ENCODE peak calls at places on chromosomes 13 and 19, in four cellular contexts. F is K562, W is HepG2, U is GM12878. Y is an unnamed sample.

GRCh38 chr19:12965017-12965811 is 4.2 kb upstream of the DAND5 start:
- DNase-seq in U (peak), F (peak), W (peak), Y (peak)

GRCh38 chr19:19538077-19538764 is at the start of gene CILP2:
- DNase-seq in F (no peak), U (no peak), W (no peak), Y (no peak)

GRCh38 chr13:21435710-21436151 is 23.4 kb downstream of the ZDHHC20 start:
- DNase-seq in U (peak), F (peak), W (peak), Y (peak)

GRCh38 chr13:94674609-94675348 is 37.6 kb downstream of the SOX21 start:
- DNase-seq in F (peak), W (peak), U (no peak), Y (peak)

GRCh38 chr19:16518483-16519229 is 22.5 kb downstream of the C19orf44 start:
- DNase-seq in F (no peak), U (no peak), W (no peak), Y (no peak)

GRCh38 chr19:11905928-11906327 is 18.3 kb downstream of the ZNF69 start:
- DNase-seq in F (no peak), U (no peak), W (no peak), Y (no peak)

GRCh38 chr19:16611121-16611520 is 16.9 kb downstream of the MED26 start:
- DNase-seq in F (no peak), U (no peak), W (no peak), Y (no peak)

GRCh38 chr19:2952953-2953481 is 8.2 kb upstream of the ZNF77 start:
- DNase-seq in U (no peak), W (peak), F (no peak), Y (no peak)

GRCh38 chr19:35608250-35608649 is 4.3 kb upstream of the HAUS5 start:
- DNase-seq in U (no peak), W (no peak), F (no peak), Y (no peak)

GRCh38 chr19:7866399-7867091 is 7.6 kb downstream of the PRR36 start:
- DNase-seq in F (no peak), U (no peak), W (peak), Y (no peak)

GRCh38 chr19:366951-367350 is 22.4 kb upstream of the MIER2 start:
- DNase-seq in W (no peak), U (no peak), F (no peak), Y (no peak)

GRCh38 chr13:29270536-29271045 is 324.9 kb downstream of the SLC7A1 start:
- DNase-seq in W (no peak), F (no peak), U (no peak), Y (no peak)

GRCh38 chr19:18414504-18415176 is 4.6 kb upstream of the SSBP4 start:
- DNase-seq in W (no peak), F (peak), U (no peak), Y (no peak)

GRCh38 chr19:45403781-45404556 is 900 bp downstream of the PPP1R13L start:
- DNase-seq in W (peak), F (peak), U (no peak), Y (no peak)

GRCh38 chr19:31264379-31264778 is 84.9 kb downstream of the TSHZ3 start:
- DNase-seq in U (no peak), W (no peak), F (no peak), Y (no peak)

GRCh38 chr19:13057744-13058143 is 44.9 kb downstream of the LYL1 start:
- DNase-seq in W (no peak), F (no peak), U (no peak), Y (peak)

GRCh38 chr13:37127706-37128241 is 22.3 kb upstream of the CSNK1A1L start:
- DNase-seq in U (no peak), F (no peak), W (no peak), Y (peak)

GRCh38 chr13:55632402-55632801 is 1508.3 kb upstream of the PRR20A start:
- DNase-seq in W (no peak), F (no peak), U (no peak), Y (no peak)

GRCh38 chr13:79491715-79492114 is 10.8 kb downstream of the NDFIP2 start:
- DNase-seq in W (no peak), U (no peak), F (no peak), Y (peak)

GRCh38 chr19:46623915-46624502 is 880 bp downstream of the PTGIR start:
- DNase-seq in W (no peak), U (no peak), F (no peak), Y (no peak)

GRCh38 chr19:19627442-19627715 is 641 bp downstream of the LPAR2 start:
- DNase-seq in F (no peak), U (no peak), W (no peak), Y (no peak)

GRCh38 chr19:13646758-13647157 is 117.6 kb upstream of the MRI1 start:
- DNase-seq in U (no peak), F (no peak), W (no peak), Y (no peak)

GRCh38 chr13:95676775-95677563 is at the start of gene DNAJC3:
- DNase-seq in F (peak), U (peak), W (peak), Y (peak)

GRCh38 chr19:47331931-47332547 is at the start of gene C5AR2:
- DNase-seq in U (no peak), F (no peak), W (no peak), Y (no peak)

GRCh38 chr19:18274303-18274775 is at the start of gene IQCN:
- DNase-seq in U (no peak), W (peak), F (no peak), Y (no peak)

GRCh38 chr13:30616927-30617314 is 799 bp upstream of the USPL1 start:
- DNase-seq in W (peak), F (peak), U (peak), Y (peak)

GRCh38 chr13:47190696-47191095 is 293.8 kb upstream of the HTR2A start:
- DNase-seq in U (no peak), W (no peak), F (no peak), Y (no peak)

GRCh38 chr13:113337976-113338375 is 26.0 kb downstream of the GRTP1 start:
- DNase-seq in U (no peak), F (no peak), W (no peak), Y (no peak)

GRCh38 chr19:50406156-50406820 is 12.4 kb upstream of the SPIB start:
- DNase-seq in U (no peak), W (no peak), F (no peak), Y (no peak)

GRCh38 chr19:33290956-33291622 is 11.2 kb downstream of the CEBPA start:
- DNase-seq in U (no peak), F (no peak), W (no peak), Y (no peak)

GRCh38 chr19:8530061-8530679 is 16.2 kb upstream of the ZNF414 start:
- DNase-seq in F (no peak), U (no peak), W (no peak), Y (no peak)

GRCh38 chr19:33176670-33177416 is 17.3 kb upstream of the LRP3 start:
- DNase-seq in W (peak), U (peak), F (peak), Y (peak)

GRCh38 chr19:45860359-45861259 is 2.3 kb downstream of the SYMPK start:
- DNase-seq in F (no peak), W (no peak), U (no peak), Y (no peak)

GRCh38 chr13:101711307-101712025 is 259.0 kb downstream of the ITGBL1 start:
- DNase-seq in U (no peak), F (no peak), W (no peak), Y (no peak)

GRCh38 chr13:25881946-25882574 is 169.8 kb downstream of the SHISA2 start:
- DNase-seq in F (no peak), U (no peak), W (no peak), Y (no peak)

GRCh38 chr13:107099661-107100060 is 531.7 kb upstream of the ARGLU1 start:
- DNase-seq in F (no peak), U (no peak), W (no peak), Y (peak)

GRCh38 chr19:43395561-43395960 is 19.1 kb upstream of the TEX101 start:
- DNase-seq in U (no peak), F (no peak), W (no peak), Y (no peak)

GRCh38 chr13:70634893-70635292 is 526.6 kb upstream of the KLHL1 start:
- DNase-seq in F (no peak), W (no peak), U (no peak), Y (no peak)

GRCh38 chr19:42349378-42350107 is 24.1 kb downstream of the MEGF8 start:
- DNase-seq in W (no peak), U (no peak), F (no peak), Y (no peak)

GRCh38 chr13:50909605-50910482 is at the start of gene RNASEH2B:
- DNase-seq in U (no peak), W (peak), F (peak), Y (peak)
- TF ChIP-seq USF2 in U (peak), W (no peak), F (peak), Y (peak)

DNA sequence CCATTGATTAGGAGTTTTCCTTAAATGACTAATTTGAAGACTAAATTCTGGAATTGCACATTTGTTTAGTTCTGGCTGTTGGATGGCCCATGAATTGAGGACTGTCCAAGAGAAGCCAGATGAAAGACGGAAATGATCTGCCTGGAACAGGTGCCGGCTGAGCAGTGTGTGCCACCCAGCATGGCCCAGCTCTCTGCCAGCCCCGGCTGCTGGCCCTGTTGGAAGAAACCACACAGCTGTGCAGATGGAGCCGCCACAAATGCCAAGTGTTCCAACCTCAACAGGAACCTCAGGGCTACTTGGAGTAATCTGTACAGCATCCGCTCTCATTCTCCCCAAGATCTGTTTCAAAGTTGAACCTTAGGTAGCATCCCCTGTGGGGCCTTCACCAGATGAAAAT is 67.0 kb upstream of the STARD13 start:
- DNase-seq in W (no peak), F (no peak), U (no peak), Y (no peak)
- TF ChIP-seq USF2 in W (no peak), F (no peak), U (no peak), Y (no peak)

GRCh38 chr19:55372316-55373081 is 2.2 kb upstream of the IL11 start:
- DNase-seq in W (peak), F (no peak), U (no peak), Y (peak)

GRCh38 chr19:55368106-55368505 is 2.2 kb downstream of the IL11 start:
- DNase-seq in F (no peak), U (no peak), W (no peak), Y (no peak)

GRCh38 chr19:55368701-55369563 is 1.3 kb downstream of the IL11 start:
- DNase-seq in U (no peak), F (peak), W (no peak), Y (peak)

GRCh38 chr19:55369651-55370304 is 485 bp downstream of the IL11 start:
- DNase-seq in F (peak), W (no peak), U (no peak), Y (peak)

GRCh38 chr19:55370305-55370988 is at the start of gene IL11:
- DNase-seq in W (no peak), U (no peak), F (no peak), Y (peak)
- TF ChIP-seq USF2 in W (no peak), U (no peak), F (no peak), Y (peak)

DNA sequence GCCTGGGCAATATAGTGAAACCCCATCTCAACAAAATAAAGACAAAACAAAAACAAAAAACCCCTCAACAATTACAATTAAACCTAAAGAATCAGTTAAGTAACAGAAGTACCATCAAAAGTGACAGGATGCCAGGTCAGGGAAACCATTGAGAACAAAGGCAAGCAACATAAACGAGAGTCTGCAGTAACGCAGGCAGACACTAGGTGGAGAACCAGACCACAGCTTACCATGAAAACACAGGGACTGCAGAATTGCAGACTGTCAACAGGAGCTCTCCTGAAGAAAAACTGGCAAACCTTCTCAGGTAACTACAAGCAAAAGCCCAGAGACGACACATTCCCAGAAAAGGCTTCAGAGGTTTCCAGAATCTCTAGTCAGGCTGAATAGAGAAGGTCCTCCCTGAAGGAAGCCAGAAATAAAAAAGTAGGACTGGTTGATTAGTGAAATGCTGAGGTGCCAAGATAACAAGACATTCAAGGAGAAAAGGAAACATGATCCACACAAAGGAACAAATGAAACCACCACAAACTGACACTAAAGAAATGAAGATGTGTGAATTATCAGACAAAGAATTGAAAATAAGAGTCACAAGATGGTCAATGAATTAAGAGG is 2.2 kb upstream of the ZNF665 start:
- DNase-seq in F (peak), U (peak), W (peak), Y (peak)
- TF ChIP-seq USF2 in F (no peak), U (no peak), W (no peak), Y (no peak)